ENCODE peak calls at places on chromosomes 11 and 22, in five cellular contexts. Y is hepatocyte, Q is sigmoid colon, I is cardiac muscle cell, C is heart left ventricle. Z is an unnamed sample. For H3K27me3 and H3K4me1, the result is how much of the 10 kb centered on the place peaks cover.

GRCh38 chr11:75777461-75778110 is 9.0 kb downstream of the DGAT2 start:
- DNase-seq in C (no peak), Q (no peak), Y (no peak), I (no peak), Z (no peak)

GRCh38 chr11:39990413-39990812 is 1469.0 kb downstream of the LRRC4C start:
- DNase-seq in Y (peak), C (no peak), Q (no peak), I (no peak), Z (no peak)

GRCh38 chr11:17686185-17686980 is 33.0 kb upstream of the MYOD1 start:
- DNase-seq in C (no peak), Q (no peak), I (no peak), Y (no peak), Z (no peak)

GRCh38 chr11:35550374-35551036 is 25.1 kb upstream of the PAMR1 start:
- DNase-seq in Y (no peak), C (no peak), Q (no peak), I (no peak), Z (no peak)

GRCh38 chr11:1953489-1954284 is 6.6 kb downstream of the MRPL23 start:
- DNase-seq in Q (peak), I (peak), C (peak), Y (no peak), Z (peak)

GRCh38 chr22:23938328-23939016 is 22.5 kb downstream of the GSTT2B start:
- DNase-seq in Y (no peak), Q (no peak), C (no peak), I (no peak), Z (no peak)

GRCh38 chr11:71086687-71087258 is 165.6 kb downstream of the SHANK2 start:
- DNase-seq in I (peak), Q (no peak), C (no peak), Y (peak), Z (no peak)

GRCh38 chr11:130071211-130071712 is 1.6 kb downstream of the APLP2 start:
- DNase-seq in Q (no peak), I (peak), Y (no peak), C (no peak), Z (no peak)

GRCh38 chr22:39530692-39531331 is 1.7 kb downstream of the RPS19BP1 start:
- DNase-seq in Y (peak), Q (no peak), I (peak), C (no peak), Z (no peak)

GRCh38 chr11:76626266-76626665 is 44.3 kb downstream of the LRRC32 start:
- DNase-seq in I (no peak), C (no peak), Y (no peak), Q (peak), Z (no peak)

DNA sequence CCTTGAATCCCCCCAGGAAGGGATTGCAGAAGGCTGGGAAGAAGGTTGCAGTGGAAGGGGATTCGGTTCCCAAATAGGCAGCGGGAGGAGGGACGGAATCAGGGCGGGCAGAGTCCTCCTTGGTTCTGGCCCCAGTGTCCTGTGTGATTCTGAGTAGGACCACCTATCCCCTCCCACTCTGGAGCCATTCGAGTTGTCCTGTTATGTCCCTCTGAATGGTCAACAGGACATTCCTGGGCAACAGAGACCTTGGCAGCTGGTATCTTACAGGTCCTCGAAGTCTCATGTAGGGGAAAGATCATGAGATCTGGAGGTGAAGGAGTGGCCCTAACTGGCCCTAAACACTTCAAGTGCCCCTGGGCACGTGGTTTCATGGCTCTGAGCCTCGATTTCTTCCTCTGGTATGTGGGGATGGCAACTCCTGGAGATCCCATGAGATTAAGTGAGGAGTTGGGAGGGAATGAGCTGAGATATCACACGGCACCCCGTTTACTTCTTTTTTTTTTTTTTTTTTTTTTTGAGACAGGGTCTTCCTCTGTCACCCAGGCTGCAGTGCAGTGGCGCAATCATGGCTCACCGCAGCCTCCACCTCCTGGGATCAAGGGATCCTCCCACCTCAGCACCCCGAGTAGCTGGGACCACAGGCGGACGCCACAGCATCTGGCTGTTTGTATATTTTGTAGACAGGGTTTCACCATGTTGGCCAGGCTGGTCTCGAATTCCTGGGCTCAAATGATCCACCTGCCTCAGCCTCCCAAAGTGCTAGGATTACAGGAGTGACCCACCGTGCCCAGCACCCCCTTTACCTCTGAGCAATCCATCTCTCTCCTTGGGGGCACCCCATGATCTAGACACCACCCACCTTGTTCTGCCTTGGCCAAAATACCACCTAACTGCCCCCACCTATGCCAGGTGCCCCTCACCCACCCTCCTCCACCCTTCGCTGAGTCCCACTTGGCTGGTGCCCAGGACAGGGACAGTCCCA is 6.8 kb downstream of the LIF start:
- DNase-seq in C (no peak), Q (no peak), I (no peak), Y (no peak), Z (no peak)
- H3K27ac ChIP-seq in C (no peak), Q (no peak), I (no peak), Y (peak), Z (no peak)

GRCh38 chr11:66371627-66372415 is at the start of gene SLC29A2:
- DNase-seq in C (peak), Y (peak), I (no peak), Q (no peak), Z (peak)
- H3K27me3 ChIP-seq in C (under half), Y (under half), I (under half), Q (half or more), Z (under half)

GRCh38 chr11:14315130-14315529 is 43.9 kb downstream of the RRAS2 start:
- DNase-seq in Y (no peak), I (no peak), C (no peak), Q (no peak), Z (no peak)
- H3K4me1 ChIP-seq in Y (under half), I (under half), C (under half), Q (under half), Z (under half)

DNA sequence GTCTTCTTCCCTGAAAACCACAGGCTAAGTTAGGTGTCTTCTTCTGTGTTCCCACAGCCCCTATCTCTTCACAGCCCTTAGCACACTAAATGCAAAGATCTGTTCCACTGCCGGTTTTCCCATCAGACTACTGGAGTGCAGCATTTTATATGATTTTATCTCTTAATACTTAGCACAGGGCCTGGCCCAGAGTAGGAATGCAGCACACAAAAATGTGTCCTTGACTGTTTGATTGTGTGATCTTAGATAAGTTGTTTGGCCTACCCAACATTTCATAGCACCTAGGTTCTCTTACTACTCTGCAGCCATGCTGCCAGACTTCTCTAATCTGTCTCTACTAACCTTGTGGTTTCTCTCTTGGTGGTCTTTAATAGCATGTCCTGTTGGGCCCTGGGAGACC is 54.1 kb upstream of the RRM1 start:
- DNase-seq in Y (no peak), C (no peak), I (no peak), Q (no peak), Z (no peak)
- H3K27ac ChIP-seq in Y (no peak), C (no peak), I (no peak), Q (no peak), Z (no peak)

GRCh38 chr22:45977551-45978274 is 751 bp upstream of the WNT7B start:
- DNase-seq in C (no peak), I (peak), Y (no peak), Q (no peak), Z (no peak)
- H3K27me3 ChIP-seq in C (under half), I (half or more), Y (under half), Q (half or more), Z (under half)

DNA sequence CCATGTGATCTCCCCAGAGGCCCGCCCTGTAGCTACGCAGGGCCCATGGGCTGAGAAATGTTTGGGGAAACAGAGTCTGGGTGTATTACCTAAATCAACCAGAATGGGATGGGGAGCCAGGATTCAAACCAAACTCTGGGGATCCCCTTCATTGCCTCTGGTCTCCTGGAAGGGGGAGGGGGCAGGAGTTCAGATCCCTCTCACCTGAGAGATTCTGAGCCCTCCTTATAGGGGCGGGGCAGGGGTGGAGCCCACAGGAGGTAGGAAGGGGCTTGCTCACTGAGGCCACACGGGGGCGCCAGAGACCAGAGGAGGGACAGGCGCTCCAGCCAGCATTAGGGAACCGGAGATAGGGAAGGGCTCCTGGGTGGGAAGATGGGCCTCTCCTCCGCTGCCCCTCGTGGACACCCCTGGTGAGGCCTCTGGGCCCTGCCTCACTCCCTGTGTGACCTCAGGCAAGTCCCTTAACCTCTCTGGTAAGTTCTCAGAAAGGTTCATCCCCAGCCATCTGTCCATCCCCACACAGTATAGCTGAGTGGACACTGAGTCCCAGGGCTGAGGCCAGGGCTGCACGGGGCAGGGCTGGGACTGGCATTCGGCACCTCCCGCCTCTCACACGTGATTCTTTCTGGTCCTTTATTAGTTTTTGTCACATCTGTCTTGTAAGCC is 2.7 kb upstream of the CDC42BPG start:
- DNase-seq in I (peak), Q (peak), C (peak), Y (peak), Z (peak)
- H3K4me1 ChIP-seq in I (under half), Q (under half), C (half or more), Y (under half), Z (under half)

GRCh38 chr22:27088026-27088425 is 430.6 kb downstream of the MIAT start:
- DNase-seq in Y (no peak), Q (no peak), C (no peak), I (peak), Z (no peak)

GRCh38 chr22:27086080-27086479 is 428.7 kb downstream of the MIAT start:
- DNase-seq in Y (no peak), I (no peak), C (no peak), Q (no peak), Z (no peak)

GRCh38 chr22:27084130-27084529 is 426.7 kb downstream of the MIAT start:
- DNase-seq in Y (no peak), C (no peak), I (no peak), Q (no peak), Z (no peak)

GRCh38 chr22:27089303-27089702 is 431.9 kb downstream of the MIAT start:
- DNase-seq in C (no peak), Q (no peak), Y (no peak), I (no peak), Z (no peak)

GRCh38 chr22:27086728-27087450 is 429.5 kb downstream of the MIAT start:
- DNase-seq in C (no peak), Q (no peak), I (no peak), Y (no peak), Z (no peak)
- H3K27ac ChIP-seq in C (no peak), Q (no peak), I (no peak), Y (no peak), Z (no peak)

GRCh38 chr11:46391578-46392420 is at the start of gene CHRM4:
- DNase-seq in C (no peak), I (peak), Q (peak), Y (peak), Z (peak)

GRCh38 chr11:46392421-46393230 is 1.1 kb upstream of the CHRM4 start:
- DNase-seq in Q (peak), C (peak), Y (peak), I (peak), Z (peak)

GRCh38 chr11:46389450-46390330 is 1.9 kb downstream of the CHRM4 start:
- DNase-seq in Q (peak), I (peak), Y (peak), C (peak), Z (peak)

GRCh38 chr11:46390331-46391171 is 1.0 kb downstream of the CHRM4 start:
- DNase-seq in Q (peak), I (no peak), Y (no peak), C (no peak), Z (no peak)

GRCh38 chr11:46391186-46391577 is 394 bp downstream of the CHRM4 start:
- DNase-seq in C (no peak), Y (no peak), Q (no peak), I (no peak), Z (no peak)
- H3K27me3 ChIP-seq in C (under half), Y (under half), Q (half or more), I (under half), Z (half or more)

DNA sequence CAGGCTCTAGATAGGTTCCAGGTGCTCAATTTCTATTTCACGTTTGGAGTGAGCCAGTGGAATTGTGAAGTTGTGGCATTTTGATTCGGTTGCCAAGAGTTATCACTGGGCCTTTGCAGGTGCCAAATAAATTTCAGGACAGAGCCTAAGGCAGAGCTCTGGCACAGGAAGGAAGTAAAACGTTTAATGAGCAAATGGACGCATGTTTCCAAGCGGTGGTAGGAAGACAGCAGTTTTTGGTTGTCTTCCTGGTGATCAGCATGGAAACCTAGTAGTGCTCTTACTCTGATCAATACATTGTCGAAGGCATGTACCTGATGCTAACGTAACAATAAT is 452 bp downstream of the BIRC3 start:
- DNase-seq in C (no peak), Q (no peak), Y (no peak), I (no peak), Z (no peak)
- H3K4me1 ChIP-seq in C (under half), Q (under half), Y (under half), I (under half), Z (under half)